ENCODE peak calls at places on chromosomes 6 and 20, in ten cellular contexts. I is suprapubic skin, W is spleen, L is prostate gland, Z is stomach, C is Panc1, E is HCT116, T is endothelial cell of umbilical vein, K is GM12878, D is breast epithelium. M is an unnamed sample.

GRCh38 chr20:62549499-62550086 is 73.8 kb upstream of the GATA5 start:
- DNase-seq in I (no peak), W (no peak), L (no peak), Z (no peak), C (no peak), E (no peak), T (no peak), K (no peak), D (no peak), M (peak; percentile 82)

GRCh38 chr6:36243562-36244212 is 26.2 kb upstream of the PNPLA1 start:
- DNase-seq in I (no peak), W (no peak), L (no peak), Z (no peak), C (no peak), E (no peak), T (no peak), K (no peak), D (no peak), M (no peak)

GRCh38 chr6:138297761-138298298 is 79.5 kb upstream of the PBOV1 start:
- DNase-seq in I (no peak), W (no peak), L (no peak), Z (no peak), C (no peak), E (no peak), T (no peak), K (no peak), D (no peak), M (no peak)

GRCh38 chr6:111922454-111923297 is 49.4 kb upstream of the FYN start:
- DNase-seq in I (no peak), W (no peak), L (no peak), Z (no peak), C (no peak), E (no peak), T (no peak), K (no peak), D (no peak), M (no peak)

GRCh38 chr6:113120577-113121285 is 736.4 kb upstream of the MARCKS start:
- DNase-seq in I (no peak), W (no peak), L (no peak), Z (no peak), C (no peak), E (peak; percentile 73), T (peak; percentile 82), K (no peak), D (no peak), M (no peak)

GRCh38 chr20:13644010-13644409 is 5.3 kb upstream of the TASP1 start:
- DNase-seq in I (no peak), W (no peak), L (no peak), Z (no peak), C (no peak), E (no peak), T (no peak), K (no peak), D (no peak), M (no peak)

GRCh38 chr6:35052694-35053565 is 88.2 kb downstream of the TCP11 start:
- DNase-seq in I (peak; percentile 66), W (no peak), L (no peak), Z (no peak), C (no peak), E (no peak), T (peak; percentile 39), K (no peak), D (no peak), M (peak; percentile 88)

GRCh38 chr20:3209946-3210317 is 634 bp downstream of the ITPA start:
- DNase-seq in I (no peak), W (no peak), L (no peak), Z (no peak), C (no peak), E (no peak), T (peak; percentile 33), K (no peak), D (no peak), M (no peak)

GRCh38 chr6:13761361-13762036 is 49.9 kb upstream of the RANBP9 start:
- DNase-seq in I (no peak), W (no peak), L (no peak), Z (no peak), C (no peak), E (no peak), T (no peak), K (no peak), D (no peak), M (peak; percentile 55)

GRCh38 chr6:13759025-13759424 is 47.4 kb upstream of the RANBP9 start:
- DNase-seq in I (no peak), W (no peak), L (no peak), Z (no peak), C (no peak), E (no peak), T (no peak), K (no peak), D (no peak), M (no peak)

GRCh38 chr6:13760307-13760706 is 48.7 kb upstream of the RANBP9 start:
- DNase-seq in I (no peak), W (no peak), L (no peak), Z (no peak), C (no peak), E (no peak), T (no peak), K (no peak), D (no peak), M (peak; percentile 40)

GRCh38 chr6:13762648-13763441 is 51.2 kb upstream of the RANBP9 start:
- DNase-seq in I (peak; percentile 82), W (no peak), L (peak; percentile 33), Z (no peak), C (no peak), E (no peak), T (no peak), K (peak; percentile 25), D (no peak), M (peak; percentile 93)

DNA sequence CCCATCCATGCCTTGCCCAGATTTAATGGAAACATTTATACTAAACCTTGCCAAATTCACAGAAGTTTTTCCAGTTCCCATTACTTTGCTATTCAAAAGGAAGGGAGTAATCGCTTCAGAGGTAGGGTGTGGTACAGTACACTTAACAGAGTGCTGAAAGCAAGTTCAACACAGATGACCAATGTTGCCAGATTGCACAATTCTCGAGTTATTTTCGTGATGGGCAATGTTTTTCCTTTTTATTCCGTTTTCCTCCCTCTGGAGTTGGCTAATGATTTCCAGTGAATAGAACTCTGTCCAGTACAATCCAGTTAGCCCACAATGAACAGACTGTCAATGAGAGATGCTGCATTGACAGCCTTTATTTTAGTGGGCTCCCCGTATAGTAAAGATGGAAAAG is 49.3 kb upstream of the RANBP9 start:
- DNase-seq in I (no peak), W (no peak), L (no peak), Z (no peak), C (no peak), E (no peak), T (no peak), K (no peak), D (no peak), M (peak; percentile 60)
- TF ChIP-seq POLR2AphosphoS5 in I (peak; percentile 69), W (no peak), L (peak; percentile 24), Z (no peak), C (no peak), E (no peak), T (no peak), K (no peak), D (peak; percentile 43), M (peak; percentile 9)

DNA sequence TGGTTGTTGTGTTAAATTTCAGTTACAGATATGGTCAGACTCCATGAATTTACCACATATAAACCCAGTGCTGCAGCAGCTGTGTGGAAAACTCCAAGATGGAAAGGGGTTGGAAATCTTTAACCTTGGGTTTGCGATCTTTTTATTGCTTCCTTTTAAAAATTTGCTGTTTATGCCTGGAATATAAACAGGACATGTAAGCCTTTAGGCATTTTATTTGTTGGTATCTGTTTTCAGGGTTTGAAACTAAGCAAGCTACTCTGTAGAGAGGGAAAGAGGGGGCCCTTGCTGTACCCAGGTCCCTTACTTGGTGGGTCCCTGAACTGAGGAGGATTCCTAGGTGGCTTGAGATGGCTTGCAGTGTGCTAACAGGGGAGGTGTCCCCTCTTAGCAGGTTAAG is 800 bp downstream of the PKIG start:
- DNase-seq in I (no peak), W (no peak), L (no peak), Z (no peak), C (no peak), E (no peak), T (peak; percentile 59), K (no peak), D (no peak), M (no peak)
- H3K4me3 ChIP-seq in I (peak overlapping the region; percentile 36), W (peak overlapping the region; percentile 24), L (peak overlapping the region; percentile 20), Z (peak overlapping the region; percentile 43), C (no peak overlapping the region), E (no peak overlapping the region), T (peak overlapping the region; percentile 84), K (peak overlapping the region; percentile 29), D (peak overlapping the region; percentile 21), M (peak overlapping the region; percentile 32)

DNA sequence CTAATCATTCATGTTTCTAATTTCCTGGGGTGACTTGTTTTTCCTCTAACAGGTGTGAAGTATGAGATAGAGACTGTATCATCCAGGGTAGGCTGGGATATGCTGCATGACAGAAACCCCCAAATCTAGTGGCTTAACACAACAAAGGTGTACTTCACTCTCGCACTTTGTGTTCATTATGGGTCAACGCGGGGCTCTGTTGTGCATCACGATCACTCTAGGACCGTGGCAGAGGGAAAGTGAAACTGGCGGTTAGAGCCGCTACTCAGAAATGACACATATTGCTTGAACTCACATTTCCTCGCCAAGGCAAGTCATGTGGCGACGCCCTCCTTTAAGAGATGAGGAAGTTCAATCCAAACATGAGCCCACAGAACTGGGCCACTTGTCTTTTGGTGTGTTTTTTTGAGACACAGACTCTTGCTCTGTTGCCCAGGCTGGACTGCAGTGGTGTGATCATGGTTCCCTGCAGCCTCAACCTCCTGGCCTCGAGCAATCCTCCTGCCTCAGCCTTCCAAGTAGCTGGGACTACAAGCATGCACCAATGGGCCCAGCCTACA is 41.3 kb downstream of the PCNA start:
- DNase-seq in I (peak; percentile 72), W (peak; percentile 93), L (peak; percentile 19), Z (peak; percentile 75), C (no peak), E (no peak), T (peak; percentile 72), K (peak; percentile 98), D (no peak), M (peak; percentile 83)
- TF ChIP-seq POLR2AphosphoS5 in I (peak; percentile 19), W (peak; percentile 63), L (peak; percentile 25), Z (peak; percentile 72), C (no peak), E (no peak), T (no peak), K (peak; percentile 64), D (no peak), M (no peak)

GRCh38 chr6:12000174-12000573 is 11.9 kb upstream of the HIVEP1 start:
- DNase-seq in I (no peak), W (no peak), L (no peak), Z (no peak), C (no peak), E (no peak), T (no peak), K (no peak), D (no peak), M (no peak)

GRCh38 chr6:11996751-11997150 is 15.4 kb upstream of the HIVEP1 start:
- DNase-seq in I (no peak), W (no peak), L (no peak), Z (no peak), C (no peak), E (no peak), T (no peak), K (no peak), D (no peak), M (no peak)

GRCh38 chr6:12001004-12001705 is 11.0 kb upstream of the HIVEP1 start:
- DNase-seq in I (peak; percentile 81), W (no peak), L (no peak), Z (no peak), C (no peak), E (no peak), T (no peak), K (no peak), D (no peak), M (peak; percentile 80)

GRCh38 chr6:12001706-12002070 is 10.4 kb upstream of the HIVEP1 start:
- DNase-seq in I (no peak), W (no peak), L (no peak), Z (no peak), C (no peak), E (no peak), T (no peak), K (no peak), D (no peak), M (no peak)

GRCh38 chr6:11999245-11999644 is 12.9 kb upstream of the HIVEP1 start:
- DNase-seq in I (no peak), W (no peak), L (no peak), Z (no peak), C (no peak), E (no peak), T (no peak), K (no peak), D (no peak), M (no peak)
- H3K4me3 ChIP-seq in I (no peak overlapping the region), W (no peak overlapping the region), L (no peak overlapping the region), Z (no peak overlapping the region), C (no peak overlapping the region), E (no peak overlapping the region), T (no peak overlapping the region), K (no peak overlapping the region), D (no peak overlapping the region), M (no peak overlapping the region)